ENCODE peak calls at places on chromosomes 5 and 9, in nine cellular contexts. C is fibroblast of lung, R is ovary, O is GM23338, V is adipocyte, S is psoas muscle, G is cardiac muscle cell, T is left ventricle myocardium inferior, A is IMR-90. H is an unnamed sample. For H3K4me1 and H3K36me3, the result is how much of the 10 kb centered on the place peaks cover.

GRCh38 chr5:51983161-51983560 is 599.9 kb downstream of the ISL1 start:
- DNase-seq in T (no peak), C (no peak), V (no peak), R (no peak), G (no peak), A (no peak), S (no peak), O (no peak), H (no peak)

GRCh38 chr9:137752426-137752825 is 125.2 kb upstream of the CACNA1B start:
- DNase-seq in V (no peak), O (no peak), S (no peak), C (no peak), A (no peak), R (no peak), T (no peak), G (no peak), H (no peak)

GRCh38 chr5:171757853-171758535 is 27.6 kb upstream of the SMIM23 start:
- DNase-seq in C (peak), A (peak), T (no peak), V (peak), O (no peak), G (peak), R (no peak), S (no peak), H (no peak)

GRCh38 chr5:173243808-173244305 is 8.9 kb upstream of the NKX2-5 start:
- DNase-seq in R (no peak), G (no peak), O (peak), T (no peak), A (no peak), V (no peak), C (no peak), S (no peak), H (no peak)

GRCh38 chr9:131420913-131421312 is 27.0 kb downstream of the PRRC2B start:
- DNase-seq in G (peak), C (peak), V (peak), O (peak), S (no peak), T (no peak), R (no peak), A (peak), H (no peak)

GRCh38 chr5:71778678-71779276 is 59.7 kb downstream of the CARTPT start:
- DNase-seq in V (peak), T (no peak), S (no peak), O (peak), G (peak), R (no peak), A (peak), C (peak), H (no peak)

GRCh38 chr9:132049323-132049882 is 30.3 kb downstream of the MED27 start:
- DNase-seq in S (peak), A (no peak), G (no peak), T (no peak), R (no peak), C (peak), O (no peak), V (no peak), H (no peak)

GRCh38 chr5:127228540-127229184 is 61.9 kb upstream of the MEGF10 start:
- DNase-seq in T (no peak), S (no peak), V (no peak), G (no peak), C (peak), A (no peak), O (peak), R (no peak), H (no peak)

GRCh38 chr5:107431998-107432397 is 238.7 kb downstream of the EFNA5 start:
- DNase-seq in R (no peak), A (peak), C (peak), S (no peak), T (no peak), O (no peak), G (peak), V (peak), H (no peak)

GRCh38 chr9:114316605-114317230 is 6.2 kb upstream of the ORM1 start:
- DNase-seq in A (no peak), V (no peak), S (no peak), T (no peak), O (no peak), C (peak), G (no peak), R (no peak), H (peak)

DNA sequence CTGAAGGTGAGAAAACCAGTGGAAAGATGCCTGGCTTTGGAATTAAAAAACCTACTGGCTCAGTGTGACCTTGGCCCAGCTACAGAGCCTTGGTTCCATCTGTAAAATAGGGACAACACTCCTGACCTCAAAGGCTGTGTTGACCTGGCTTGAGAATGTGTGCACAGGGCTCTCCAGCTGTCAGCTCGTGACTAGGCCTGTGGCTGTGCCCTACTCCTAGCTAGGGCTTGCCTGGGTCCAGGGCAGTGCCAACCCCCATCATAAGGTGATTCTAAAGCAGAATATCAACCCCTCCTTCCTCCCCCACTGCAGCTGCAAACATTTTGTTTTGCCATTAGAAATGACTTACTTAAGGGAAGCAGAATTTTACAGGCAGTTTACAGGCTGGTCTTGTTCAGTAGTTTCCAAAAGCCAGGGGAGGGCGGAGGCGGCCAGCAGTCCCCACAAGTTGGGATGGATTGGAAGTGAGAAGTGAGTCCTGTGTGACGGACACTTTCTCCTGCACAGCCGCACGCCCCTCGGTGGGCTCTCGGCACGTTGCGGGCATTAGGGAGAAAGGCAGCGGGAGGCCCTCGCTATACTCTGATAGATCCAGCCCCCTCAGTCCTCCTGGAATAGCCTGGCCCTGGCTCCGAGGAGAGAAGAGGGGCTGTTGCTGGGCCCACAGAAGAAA is 7.2 kb downstream of the PITX1 start:
- DNase-seq in A (no peak), G (no peak), C (no peak), V (peak), O (no peak), R (no peak), S (no peak), T (peak), H (no peak)
- H3K4me3 ChIP-seq in A (no peak), G (no peak), C (no peak), V (no peak), O (peak), R (no peak), S (no peak), T (no peak), H (peak)

DNA sequence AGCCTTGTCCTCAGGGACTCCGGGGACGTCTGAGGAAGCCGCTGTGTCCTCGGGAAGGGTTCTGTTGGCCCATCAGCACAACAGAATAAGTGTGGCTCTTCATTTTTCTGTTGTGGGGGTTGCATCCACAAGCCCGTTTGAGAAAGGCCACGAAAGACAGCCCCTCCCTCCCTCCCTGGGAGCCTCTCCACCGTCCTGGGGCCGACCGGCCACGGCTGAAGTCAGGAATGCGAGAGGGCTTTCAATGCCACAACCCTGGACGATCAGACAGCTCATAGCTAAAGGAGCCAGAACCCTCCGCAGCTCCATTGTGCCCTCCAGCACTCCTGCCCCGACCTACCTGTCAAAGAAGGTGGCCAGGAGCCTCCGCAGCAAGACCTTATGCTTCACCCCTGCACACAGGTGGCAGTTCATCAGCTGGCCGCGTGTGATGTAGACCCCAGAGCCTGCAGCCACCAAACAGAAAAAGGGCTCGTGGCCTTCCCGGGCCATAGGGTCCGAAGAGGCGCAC is 52.4 kb upstream of the UBAC1 start:
- DNase-seq in V (no peak), S (peak), T (peak), O (no peak), R (no peak), A (no peak), C (no peak), G (no peak), H (no peak)
- H3K4me1 ChIP-seq in V (under half), S (under half), T (half or more), O (under half), R (under half), A (under half), C (under half), G (under half), H (half or more)

DNA sequence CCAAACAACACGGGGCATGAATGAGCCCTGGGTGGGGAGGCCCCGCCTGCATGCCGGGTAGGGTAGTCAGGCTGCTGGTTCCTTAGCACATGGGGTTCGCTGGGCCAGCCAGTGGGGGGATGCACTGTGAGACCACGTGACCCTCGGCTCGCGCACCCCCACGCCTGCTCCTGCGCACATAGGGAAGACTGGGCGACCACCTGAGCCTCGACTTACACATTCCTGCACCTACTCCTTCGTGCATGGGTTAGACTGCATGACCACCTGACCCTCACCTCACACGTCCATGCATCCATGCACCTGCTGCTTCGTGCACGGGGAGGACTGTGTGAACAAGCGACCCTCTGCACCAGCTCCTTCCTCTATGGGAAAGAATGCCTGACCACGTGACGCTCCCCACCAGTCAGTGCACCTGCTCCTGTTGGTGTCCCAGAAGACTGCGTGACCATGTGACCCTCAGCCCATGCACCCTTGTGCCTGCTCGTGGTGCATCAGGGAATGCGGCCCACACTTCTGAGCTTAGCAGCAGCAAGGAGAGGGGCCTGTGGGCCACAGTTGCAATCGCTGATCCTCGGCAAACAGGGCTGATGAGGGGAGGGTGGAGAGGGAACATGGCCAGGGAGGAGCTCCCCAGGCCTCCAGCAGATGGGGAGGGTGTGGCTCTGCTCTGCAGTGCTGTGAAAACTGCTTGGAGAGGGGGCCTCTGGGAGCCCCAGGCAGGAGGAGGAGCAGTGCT is 18.1 kb downstream of the LPCAT1 start:
- DNase-seq in T (no peak), V (no peak), A (no peak), O (peak), C (no peak), G (no peak), S (peak), R (no peak), H (no peak)
- H3K36me3 ChIP-seq in T (under half), V (under half), A (under half), O (under half), C (under half), G (under half), S (under half), R (under half), H (under half)

GRCh38 chr9:91036826-91037510 is 235.3 kb downstream of the SYK start:
- DNase-seq in V (peak), S (peak), O (peak), T (peak), A (peak), C (peak), G (peak), R (peak), H (peak)
- H3K4me3 ChIP-seq in V (no peak), S (no peak), O (no peak), T (peak), A (no peak), C (no peak), G (no peak), R (no peak), H (no peak)

DNA sequence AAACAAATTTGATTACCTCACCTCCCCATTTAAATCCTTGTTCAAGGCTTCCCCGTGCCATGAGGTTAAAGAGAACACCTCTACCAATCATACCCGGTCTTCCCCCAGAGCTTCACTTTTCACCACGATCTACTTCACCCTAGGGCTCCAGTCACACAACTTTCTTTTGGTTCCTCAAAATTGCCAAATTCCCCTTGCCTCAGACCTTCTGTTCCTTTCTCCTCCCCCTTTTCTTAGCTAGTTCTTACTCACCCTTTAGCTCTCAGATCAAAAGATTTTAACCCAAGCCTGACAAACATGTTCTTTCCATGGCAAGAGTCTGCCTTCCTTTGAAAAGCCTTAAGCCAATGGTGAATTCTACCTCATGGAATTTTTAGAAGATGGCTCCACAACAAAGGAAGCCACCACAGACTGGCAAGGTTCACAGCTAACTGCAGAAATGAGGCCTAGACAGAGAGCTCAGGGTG is 56.7 kb downstream of the MAPKAP1 start:
- DNase-seq in O (no peak), V (peak), A (peak), T (no peak), C (peak), R (no peak), G (peak), S (no peak), H (no peak)
- H3K4me1 ChIP-seq in O (half or more), V (half or more), A (under half), T (under half), C (under half), R (under half), G (under half), S (under half), H (under half)

GRCh38 chr9:110088099-110088498 is 119.9 kb downstream of the C9orf152 start:
- DNase-seq in A (no peak), R (no peak), O (no peak), T (no peak), V (no peak), S (no peak), G (no peak), C (no peak), H (no peak)
- H3K36me3 ChIP-seq in A (under half), R (under half), O (under half), T (under half), V (under half), S (under half), G (under half), C (under half), H (under half)

GRCh38 chr9:120711354-120711753 is 2.9 kb downstream of the MEGF9 start:
- DNase-seq in O (no peak), V (peak), R (no peak), C (no peak), A (no peak), T (no peak), S (no peak), G (no peak), H (no peak)
- H3K4me3 ChIP-seq in O (no peak), V (peak), R (no peak), C (peak), A (no peak), T (peak), S (peak), G (no peak), H (peak)

H was measured in stomach.